ENCODE peak calls at places on chromosomes 1 and 21, in six cellular contexts. M, P, L, U, I and E are unnamed samples.

GRCh38 chr1:227131193-227131592 is 187.1 kb downstream of the CDC42BPA start:
- DNase-seq in M (no peak), P (no peak), L (no peak), U (peak; percentile 48), I (no peak), E (no peak)

GRCh38 chr1:85584264-85584781 is 3.8 kb downstream of the CCN1 start:
- DNase-seq in M (no peak), P (no peak), L (no peak), U (peak; percentile 69), I (no peak), E (no peak)

GRCh38 chr1:179742291-179742690 is 800 bp upstream of the FAM163A start:
- DNase-seq in M (no peak), P (no peak), L (no peak), U (no peak), I (no peak), E (no peak)

GRCh38 chr1:246959944-246960693 is 28.4 kb upstream of the AHCTF1 start:
- DNase-seq in M (no peak), P (no peak), L (no peak), U (no peak), I (no peak), E (no peak)

GRCh38 chr1:16237343-16237830 is 404 bp upstream of the CPLANE2 start:
- DNase-seq in M (no peak), P (no peak), L (no peak), U (no peak), I (no peak), E (no peak)

GRCh38 chr1:221098462-221099406 is 219.5 kb downstream of the HLX start:
- DNase-seq in M (no peak), P (no peak), L (no peak), U (no peak), I (no peak), E (no peak)

GRCh38 chr1:173333581-173333980 is 126.5 kb upstream of the TNFSF4 start:
- DNase-seq in M (no peak), P (no peak), L (no peak), U (no peak), I (no peak), E (no peak)

GRCh38 chr1:235866207-235866912 is at the start of gene LYST:
- DNase-seq in M (peak; percentile 31), P (no peak), L (peak; percentile 19), U (peak; percentile 62), I (peak; percentile 93), E (peak; percentile 80)

GRCh38 chr1:20634065-20634593 is 871 bp downstream of the PINK1 start:
- DNase-seq in M (no peak), P (peak; percentile 59), L (no peak), U (no peak), I (no peak), E (no peak)

GRCh38 chr1:65688848-65689247 is 103.8 kb upstream of the PDE4B start:
- DNase-seq in M (no peak), P (no peak), L (no peak), U (no peak), I (no peak), E (no peak)

GRCh38 chr21:44817506-44817880 is 369 bp downstream of the SUMO3 start:
- DNase-seq in M (peak; percentile 96), P (peak; percentile 89), L (peak; percentile 92), U (peak; percentile 86), I (peak; percentile 98), E (peak; percentile 95)

GRCh38 chr1:32311709-32312393 is 20.0 kb downstream of the HDAC1 start:
- DNase-seq in M (no peak), P (no peak), L (no peak), U (no peak), I (no peak), E (no peak)

GRCh38 chr1:205121660-205122488 is at the start of gene RBBP5:
- DNase-seq in M (peak; percentile 94), P (peak; percentile 95), L (peak; percentile 87), U (peak; percentile 99), I (peak; percentile 98), E (peak; percentile 97)

GRCh38 chr1:90400121-90400520 is 317.0 kb downstream of the BARHL2 start:
- DNase-seq in M (no peak), P (no peak), L (no peak), U (peak; percentile 8), I (no peak), E (no peak)

GRCh38 chr1:94949681-94950661 is 23.1 kb upstream of the CNN3 start:
- DNase-seq in M (no peak), P (no peak), L (no peak), U (peak; percentile 26), I (no peak), E (no peak)

GRCh38 chr1:1298861-1299685 is 8.7 kb downstream of the ACAP3 start:
- DNase-seq in M (no peak), P (no peak), L (no peak), U (no peak), I (no peak), E (no peak)

GRCh38 chr1:169295425-169295824 is 72.2 kb downstream of the NME7 start:
- DNase-seq in M (no peak), P (no peak), L (no peak), U (no peak), I (no peak), E (no peak)

GRCh38 chr1:169563650-169564049 is 22.6 kb downstream of the F5 start:
- DNase-seq in M (no peak), P (no peak), L (no peak), U (no peak), I (no peak), E (no peak)

GRCh38 chr1:61818992-61819391 is 76.7 kb downstream of the PATJ start:
- DNase-seq in M (no peak), P (no peak), L (no peak), U (no peak), I (no peak), E (no peak)

GRCh38 chr1:85888961-85889360 is 180.7 kb upstream of the ZNHIT6 start:
- DNase-seq in M (no peak), P (no peak), L (no peak), U (no peak), I (no peak), E (no peak)

GRCh38 chr1:12376236-12377064 is 146.6 kb downstream of the VPS13D start:
- DNase-seq in M (no peak), P (no peak), L (no peak), U (no peak), I (no peak), E (no peak)

GRCh38 chr1:208807446-208808117 is 563.4 kb upstream of the PLXNA2 start:
- DNase-seq in M (no peak), P (no peak), L (no peak), U (no peak), I (no peak), E (no peak)

GRCh38 chr1:156767879-156768608 is 709 bp downstream of the PRCC start:
- DNase-seq in M (peak; percentile 45), P (no peak), L (peak; percentile 9), U (peak; percentile 14), I (peak; percentile 90), E (peak; percentile 86)

GRCh38 chr1:153608742-153609584 is 4.0 kb downstream of the S100A16 start:
- DNase-seq in M (peak; percentile 78), P (no peak), L (no peak), U (peak; percentile 88), I (peak; percentile 84), E (peak; percentile 77)

GRCh38 chr1:99814373-99814900 is 35.7 kb upstream of the AGL start:
- DNase-seq in M (no peak), P (no peak), L (no peak), U (no peak), I (no peak), E (no peak)

GRCh38 chr1:114758251-114758832 is 558 bp upstream of the CSDE1 start:
- DNase-seq in M (no peak), P (no peak), L (no peak), U (no peak), I (no peak), E (no peak)
- H3K27ac ChIP-seq in M (peak overlapping the region; percentile 92), P (peak overlapping the region; percentile 100), L (peak overlapping the region; percentile 100), U (peak overlapping the region; percentile 100), I (peak overlapping the region; percentile 100), E (no peak overlapping the region)

GRCh38 chr1:30713211-30713770 is 10.1 kb downstream of the MATN1 start:
- DNase-seq in M (no peak), P (no peak), L (no peak), U (no peak), I (no peak), E (no peak)
- H3K4me3 ChIP-seq in M (no peak overlapping the region), P (no peak overlapping the region), L (no peak overlapping the region), U (no peak overlapping the region), I (no peak overlapping the region), E (no peak overlapping the region)

GRCh38 chr1:54486864-54487263 is 61.2 kb upstream of the ACOT11 start:
- DNase-seq in M (no peak), P (no peak), L (no peak), U (no peak), I (no peak), E (no peak)

GRCh38 chr1:54489627-54490240 is 58.3 kb upstream of the ACOT11 start:
- DNase-seq in M (no peak), P (no peak), L (no peak), U (no peak), I (no peak), E (no peak)

GRCh38 chr1:54488065-54488750 is 59.8 kb upstream of the ACOT11 start:
- DNase-seq in M (peak; percentile 95), P (peak; percentile 63), L (peak; percentile 63), U (peak; percentile 87), I (peak; percentile 94), E (peak; percentile 95)

GRCh38 chr1:54488831-54489626 is 59.0 kb upstream of the ACOT11 start:
- DNase-seq in M (peak; percentile 84), P (peak; percentile 70), L (peak; percentile 41), U (peak; percentile 68), I (peak; percentile 95), E (peak; percentile 94)

GRCh38 chr1:54487571-54488050 is 60.4 kb upstream of the ACOT11 start:
- DNase-seq in M (peak; percentile 38), P (no peak), L (no peak), U (no peak), I (peak; percentile 81), E (no peak)
- H3K4me1 ChIP-seq in M (peaks cover 34% of the 10 kb centered on the region), P (peaks cover 26% of the 10 kb centered on the region), L (peaks cover 35% of the 10 kb centered on the region), U (peaks cover 10% of the 10 kb centered on the region), I (peaks cover 21% of the 10 kb centered on the region), E (no peaks in the 10 kb centered on the region)

GRCh38 chr1:245197121-245197520 is 42.3 kb downstream of the KIF26B start:
- DNase-seq in M (no peak), P (no peak), L (no peak), U (no peak), I (no peak), E (no peak)

GRCh38 chr1:245197911-245198379 is 43.2 kb downstream of the KIF26B start:
- DNase-seq in M (no peak), P (no peak), L (no peak), U (no peak), I (no peak), E (no peak)

GRCh38 chr1:245198755-245199516 is 44.2 kb downstream of the KIF26B start:
- DNase-seq in M (no peak), P (no peak), L (no peak), U (no peak), I (no peak), E (no peak)

GRCh38 chr1:245201827-245202226 is 47.0 kb downstream of the KIF26B start:
- DNase-seq in M (no peak), P (no peak), L (no peak), U (no peak), I (no peak), E (no peak)

DNA sequence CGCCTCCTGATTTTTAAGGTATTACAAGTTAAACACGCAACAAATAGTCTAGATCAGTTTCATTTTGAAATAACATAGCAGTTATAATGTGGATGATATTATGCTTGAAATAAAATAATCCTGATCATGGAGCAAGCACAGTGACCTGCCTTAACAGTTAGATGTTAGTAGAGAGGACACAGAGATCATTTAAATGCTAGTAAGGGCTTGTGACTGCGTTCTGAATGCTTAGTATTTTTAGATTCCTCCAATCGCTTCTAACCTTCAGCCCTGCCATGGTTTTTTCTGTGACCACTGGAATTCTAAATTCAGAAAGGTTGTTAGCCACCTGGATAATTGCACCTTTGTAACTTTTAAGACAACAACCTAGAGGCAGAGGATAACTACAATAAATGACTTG is 46.4 kb downstream of the KIF26B start:
- DNase-seq in M (no peak), P (no peak), L (no peak), U (no peak), I (no peak), E (no peak)
- H3K27ac ChIP-seq in M (no peak overlapping the region), P (no peak overlapping the region), L (no peak overlapping the region), U (no peak overlapping the region), I (no peak overlapping the region), E (no peak overlapping the region)